ENCODE peak calls at places on chromosomes 4 and X, in five cellular contexts. C, H, G, V and T are unnamed samples. For H3K9me3 and H3K4me1, the result is how much of the 10 kb centered on the place peaks cover.

GRCh38 chrX:70554081-70554480 is 109.4 kb downstream of the DLG3 start:
- DNase-seq in C (no peak), H (no peak), G (no peak), V (peak), T (no peak)

GRCh38 chr4:25402521-25402920 is 25.5 kb downstream of the ANAPC4 start:
- DNase-seq in V (peak), C (no peak), H (no peak), G (no peak), T (no peak)

GRCh38 chrX:106177106-106177981 is 9.2 kb downstream of the PWWP3B start:
- DNase-seq in V (peak), C (peak), H (no peak), G (no peak), T (no peak)

GRCh38 chr4:127479031-127479622 is 153.6 kb upstream of the INTU start:
- DNase-seq in H (no peak), C (peak), V (peak), G (no peak), T (no peak)

GRCh38 chr4:8272472-8273428 is 3.2 kb downstream of the HTRA3 start:
- DNase-seq in H (no peak), V (no peak), G (no peak), C (no peak), T (no peak)

GRCh38 chr4:76641758-76642157 is 206.7 kb downstream of the SHROOM3 start:
- DNase-seq in C (no peak), V (no peak), G (no peak), H (no peak), T (no peak)

GRCh38 chrX:107563851-107564250 is 64.5 kb upstream of the PRPS1 start:
- DNase-seq in C (no peak), H (no peak), V (no peak), G (no peak), T (no peak)

GRCh38 chrX:31487946-31488345 is 416.1 kb upstream of the FTHL17 start:
- DNase-seq in H (no peak), C (no peak), V (no peak), G (no peak), T (no peak)

GRCh38 chr4:25795566-25796454 is 67.0 kb downstream of the SEL1L3 start:
- DNase-seq in V (peak), G (no peak), C (peak), H (no peak), T (no peak)

GRCh38 chr4:177163532-177163931 is 146.1 kb upstream of the NEIL3 start:
- DNase-seq in C (no peak), G (no peak), H (no peak), V (peak), T (no peak)

GRCh38 chr4:174307694-174308093 is 24.0 kb downstream of the CEP44 start:
- DNase-seq in H (no peak), G (no peak), C (no peak), V (no peak), T (no peak)

GRCh38 chr4:34732579-34732978 is 1511.7 kb downstream of the ARAP2 start:
- DNase-seq in H (no peak), G (no peak), V (no peak), C (no peak), T (no peak)

GRCh38 chrX:100353326-100353725 is 56.7 kb downstream of the PCDH19 start:
- DNase-seq in V (no peak), G (no peak), H (no peak), C (no peak), T (no peak)

GRCh38 chrX:2464677-2465166 is 36.1 kb downstream of the DHRSX start:
- DNase-seq in C (peak), V (no peak), G (no peak), H (no peak), T (no peak)

DNA sequence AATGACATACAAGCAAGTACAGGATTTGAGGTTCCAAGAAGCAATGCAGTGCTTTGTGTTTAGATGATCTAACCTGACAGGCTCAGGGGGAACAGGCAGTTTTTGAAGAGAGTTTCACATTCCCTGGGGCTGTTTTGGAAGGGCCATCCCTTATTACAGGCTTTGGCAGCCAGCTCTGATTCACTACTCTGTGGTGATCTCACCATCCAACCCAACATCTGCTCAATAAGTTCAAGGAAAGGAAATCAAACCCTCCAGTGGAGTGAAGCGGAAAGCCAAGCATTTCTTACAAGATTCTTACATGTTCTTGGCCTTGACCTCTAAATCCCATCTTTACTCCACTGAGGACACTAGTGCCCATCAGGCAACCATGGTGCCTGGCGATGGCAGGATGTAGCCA is 7.5 kb downstream of the IDS start:
- DNase-seq in G (no peak), V (peak), C (no peak), H (no peak), T (no peak)
- H3K9me3 ChIP-seq in G (under half), V (under half), C (under half), H (under half), T (under half)

DNA sequence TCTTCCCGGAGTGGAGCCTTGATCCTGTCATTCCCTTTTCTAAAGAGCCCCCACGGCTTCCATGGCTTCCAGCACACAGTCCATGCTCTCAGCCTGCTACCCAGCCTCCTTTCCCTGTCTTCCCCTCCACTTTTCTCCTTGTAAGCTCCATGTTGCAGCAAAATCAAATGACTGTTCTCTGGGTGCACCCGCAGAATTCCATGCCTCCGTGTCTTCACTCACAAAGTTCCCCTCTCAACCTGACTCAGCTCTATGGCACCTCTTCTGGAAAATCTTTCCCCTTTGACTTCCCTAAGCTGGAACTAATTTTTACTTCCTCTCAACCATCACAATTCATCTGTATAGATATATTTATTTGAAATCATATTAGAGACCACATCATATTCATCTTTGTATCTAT is 3.5 kb downstream of the SETD7 start:
- DNase-seq in V (peak), H (no peak), G (no peak), C (no peak), T (no peak)
- H3K4me3 ChIP-seq in V (no peak), H (no peak), G (no peak), C (no peak), T (no peak)

GRCh38 chr4:13539721-13540445 is 4.4 kb downstream of the NKX3-2 start:
- DNase-seq in G (no peak), C (no peak), V (no peak), H (no peak), T (no peak)
- H3K4me1 ChIP-seq in G (under half), C (under half), V (under half), H (half or more), T (under half)

DNA sequence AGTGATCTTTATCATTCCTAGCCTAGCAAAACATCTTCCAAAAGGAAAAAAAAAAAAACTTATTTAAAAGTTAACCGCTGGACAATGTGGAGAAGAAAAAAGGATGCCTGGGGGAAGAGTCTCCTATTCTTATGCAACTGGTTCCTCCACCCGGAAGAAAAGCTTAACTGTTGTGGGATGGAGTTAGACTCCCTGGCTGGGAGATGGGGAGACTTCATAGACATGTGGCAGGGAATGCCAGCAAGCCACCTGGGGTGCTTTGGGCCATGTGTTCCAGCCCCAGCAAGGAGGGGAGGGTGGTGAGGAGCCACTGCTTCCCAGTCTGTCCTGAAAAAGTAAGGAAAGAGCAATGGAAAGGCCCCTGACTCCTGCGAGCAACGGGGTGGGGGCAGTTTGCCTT is 119.4 kb upstream of the SPIN4 start:
- DNase-seq in H (no peak), C (no peak), V (no peak), G (no peak), T (no peak)
- H3K9me3 ChIP-seq in H (under half), C (under half), V (under half), G (half or more), T (under half)

DNA sequence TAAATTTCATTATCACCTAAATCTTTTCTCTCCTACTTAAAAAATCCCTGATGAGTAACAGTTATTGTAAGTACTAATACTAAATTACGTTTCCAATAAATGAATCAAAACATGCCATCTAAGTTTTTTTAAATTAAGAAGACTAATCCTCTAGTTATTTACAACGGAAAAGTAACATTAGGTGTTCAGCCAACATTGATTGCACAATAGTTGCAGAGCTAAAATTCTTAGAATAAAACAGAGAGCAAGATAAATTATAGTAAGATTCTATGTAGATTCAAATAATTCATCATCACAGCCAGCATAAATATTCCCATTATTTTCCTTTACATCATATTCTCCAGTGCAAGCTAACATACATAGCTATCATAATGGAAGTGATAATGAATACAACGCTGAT is 139.2 kb downstream of the HDX start:
- DNase-seq in V (peak), G (no peak), C (no peak), H (no peak), T (no peak)
- H3K4me3 ChIP-seq in V (no peak), G (no peak), C (no peak), H (no peak), T (no peak)